ENCODE peak calls at places on chromosomes 11 and 22, in ten cellular contexts. One of them, this sample, is unnamed.

GRCh38 chr22:23700706-23701105 is 9.9 kb downstream of the RGL4 start:
- DNase-seq in WTC11: no peak
- DNase-seq in stimulated activated CD8-positive, alpha-beta memory T cell treated with anti-CD3 and anti-CD28 coated beads, Interleukin-15, amount 100 ng/mL, for 24 hours: no peak
- DNase-seq in breast epithelium: no peak
- DNase-seq in heart left ventricle: no peak
- DNase-seq in IMR-90: peak
- DNase-seq in mucosa of gallbladder: no peak
- DNase-seq in neural progenitor cell: no peak
- DNase-seq in AG08395: no peak
- DNase-seq in NCI-H187 treated with DMSO at 0.1 percent for 48 hours: no peak
- DNase-seq in this sample: no peak

GRCh38 chr22:45757068-45757467 is 85.4 kb downstream of the ATXN10 start:
- DNase-seq in WTC11: peak
- DNase-seq in heart left ventricle: peak
- DNase-seq in mucosa of gallbladder: no peak
- DNase-seq in stimulated activated CD8-positive, alpha-beta memory T cell treated with anti-CD3 and anti-CD28 coated beads, Interleukin-15, amount 100 ng/mL, for 24 hours: no peak
- DNase-seq in breast epithelium: no peak
- DNase-seq in IMR-90: peak
- DNase-seq in neural progenitor cell: peak
- DNase-seq in AG08395: peak
- DNase-seq in NCI-H187 treated with DMSO at 0.1 percent for 48 hours: no peak
- DNase-seq in this sample: no peak

GRCh38 chr22:35322893-35323292 is 23.2 kb downstream of the TOM1 start:
- DNase-seq in breast epithelium: no peak
- DNase-seq in AG08395: no peak
- DNase-seq in NCI-H187 treated with DMSO at 0.1 percent for 48 hours: no peak
- DNase-seq in stimulated activated CD8-positive, alpha-beta memory T cell treated with anti-CD3 and anti-CD28 coated beads, Interleukin-15, amount 100 ng/mL, for 24 hours: no peak
- DNase-seq in mucosa of gallbladder: no peak
- DNase-seq in heart left ventricle: no peak
- DNase-seq in neural progenitor cell: no peak
- DNase-seq in WTC11: no peak
- DNase-seq in IMR-90: no peak
- DNase-seq in this sample: no peak

GRCh38 chr22:43860126-43860525 is 2.2 kb downstream of the SULT4A1 start:
- DNase-seq in heart left ventricle: no peak
- DNase-seq in neural progenitor cell: no peak
- DNase-seq in mucosa of gallbladder: no peak
- DNase-seq in AG08395: no peak
- DNase-seq in breast epithelium: peak
- DNase-seq in IMR-90: no peak
- DNase-seq in WTC11: no peak
- DNase-seq in NCI-H187 treated with DMSO at 0.1 percent for 48 hours: no peak
- DNase-seq in stimulated activated CD8-positive, alpha-beta memory T cell treated with anti-CD3 and anti-CD28 coated beads, Interleukin-15, amount 100 ng/mL, for 24 hours: no peak
- DNase-seq in this sample: no peak

GRCh38 chr22:17159504-17159951 is 451 bp upstream of the HDHD5 start:
- DNase-seq in WTC11: no peak
- DNase-seq in NCI-H187 treated with DMSO at 0.1 percent for 48 hours: no peak
- DNase-seq in heart left ventricle: peak
- DNase-seq in AG08395: peak
- DNase-seq in stimulated activated CD8-positive, alpha-beta memory T cell treated with anti-CD3 and anti-CD28 coated beads, Interleukin-15, amount 100 ng/mL, for 24 hours: peak
- DNase-seq in mucosa of gallbladder: peak
- DNase-seq in neural progenitor cell: peak
- DNase-seq in breast epithelium: no peak
- DNase-seq in IMR-90: peak
- DNase-seq in this sample: peak

GRCh38 chr11:22976146-22976545 is 115.9 kb upstream of the CCDC179 start:
- DNase-seq in WTC11: no peak
- DNase-seq in stimulated activated CD8-positive, alpha-beta memory T cell treated with anti-CD3 and anti-CD28 coated beads, Interleukin-15, amount 100 ng/mL, for 24 hours: no peak
- DNase-seq in IMR-90: peak
- DNase-seq in breast epithelium: no peak
- DNase-seq in neural progenitor cell: no peak
- DNase-seq in heart left ventricle: no peak
- DNase-seq in mucosa of gallbladder: peak
- DNase-seq in AG08395: no peak
- DNase-seq in NCI-H187 treated with DMSO at 0.1 percent for 48 hours: no peak
- DNase-seq in this sample: peak

GRCh38 chr22:22817468-22818201 is 70.0 kb upstream of the IGLL5 start:
- DNase-seq in breast epithelium: no peak
- DNase-seq in WTC11: no peak
- DNase-seq in neural progenitor cell: no peak
- DNase-seq in mucosa of gallbladder: peak
- DNase-seq in stimulated activated CD8-positive, alpha-beta memory T cell treated with anti-CD3 and anti-CD28 coated beads, Interleukin-15, amount 100 ng/mL, for 24 hours: no peak
- DNase-seq in IMR-90: no peak
- DNase-seq in NCI-H187 treated with DMSO at 0.1 percent for 48 hours: no peak
- DNase-seq in AG08395: no peak
- DNase-seq in heart left ventricle: no peak
- DNase-seq in this sample: no peak

GRCh38 chr22:21985214-21985613 is 2.6 kb upstream of the TOP3B start:
- DNase-seq in breast epithelium: no peak
- DNase-seq in NCI-H187 treated with DMSO at 0.1 percent for 48 hours: no peak
- DNase-seq in AG08395: no peak
- DNase-seq in stimulated activated CD8-positive, alpha-beta memory T cell treated with anti-CD3 and anti-CD28 coated beads, Interleukin-15, amount 100 ng/mL, for 24 hours: no peak
- DNase-seq in WTC11: no peak
- DNase-seq in heart left ventricle: no peak
- DNase-seq in mucosa of gallbladder: no peak
- DNase-seq in IMR-90: no peak
- DNase-seq in neural progenitor cell: no peak
- DNase-seq in this sample: no peak

GRCh38 chr11:125258626-125259025 is 94.1 kb downstream of the PKNOX2 start:
- DNase-seq in neural progenitor cell: no peak
- DNase-seq in NCI-H187 treated with DMSO at 0.1 percent for 48 hours: no peak
- DNase-seq in stimulated activated CD8-positive, alpha-beta memory T cell treated with anti-CD3 and anti-CD28 coated beads, Interleukin-15, amount 100 ng/mL, for 24 hours: no peak
- DNase-seq in IMR-90: no peak
- DNase-seq in breast epithelium: no peak
- DNase-seq in WTC11: no peak
- DNase-seq in mucosa of gallbladder: no peak
- DNase-seq in AG08395: no peak
- DNase-seq in heart left ventricle: no peak
- DNase-seq in this sample: no peak

GRCh38 chr11:46242961-46243795 is 34.3 kb upstream of the CREB3L1 start:
- DNase-seq in heart left ventricle: peak
- DNase-seq in stimulated activated CD8-positive, alpha-beta memory T cell treated with anti-CD3 and anti-CD28 coated beads, Interleukin-15, amount 100 ng/mL, for 24 hours: peak
- DNase-seq in breast epithelium: peak
- DNase-seq in WTC11: peak
- DNase-seq in AG08395: peak
- DNase-seq in mucosa of gallbladder: peak
- DNase-seq in IMR-90: peak
- DNase-seq in NCI-H187 treated with DMSO at 0.1 percent for 48 hours: peak
- DNase-seq in neural progenitor cell: peak
- DNase-seq in this sample: peak